ENCODE peak calls at places on chromosome X, in five cellular contexts. One of them, this sample, is unnamed.

GRCh38 chrX:15334561-15334960 is 762 bp downstream of the PIGA start:
- DNase-seq in HCT116: no peak
- DNase-seq in HepG2: no peak
- DNase-seq in GM12878: no peak
- DNase-seq in K562: no peak
- DNase-seq in this sample: no peak

GRCh38 chrX:119685225-119686066 is 7.5 kb downstream of the SEPTIN6 start:
- DNase-seq in GM12878: no peak
- DNase-seq in HepG2: no peak
- DNase-seq in HCT116: no peak
- DNase-seq in K562: no peak
- DNase-seq in this sample: no peak

GRCh38 chrX:75291611-75292010 is 17.7 kb downstream of the UPRT start:
- DNase-seq in K562: no peak
- DNase-seq in HCT116: no peak
- DNase-seq in HepG2: no peak
- DNase-seq in GM12878: no peak
- DNase-seq in this sample: no peak

GRCh38 chrX:145003443-145003842 is 243.9 kb upstream of the SPANXN1 start:
- DNase-seq in HepG2: no peak
- DNase-seq in GM12878: no peak
- DNase-seq in HCT116: no peak
- DNase-seq in K562: no peak
- DNase-seq in this sample: no peak

GRCh38 chrX:72693477-72693876 is 20.6 kb downstream of the PHKA1 start:
- DNase-seq in GM12878: no peak
- DNase-seq in K562: no peak
- DNase-seq in HCT116: no peak
- DNase-seq in HepG2: no peak
- DNase-seq in this sample: no peak

GRCh38 chrX:21373001-21373400 is 1.2 kb upstream of the CNKSR2 start:
- DNase-seq in HepG2: no peak
- DNase-seq in HCT116: no peak
- DNase-seq in K562: no peak
- DNase-seq in GM12878: no peak
- DNase-seq in this sample: no peak

GRCh38 chrX:13428055-13428786 is 108.4 kb upstream of the ATXN3L start:
- DNase-seq in K562: no peak
- DNase-seq in HepG2: no peak
- DNase-seq in HCT116: peak
- DNase-seq in GM12878: no peak
- DNase-seq in this sample: no peak

GRCh38 chrX:121254336-121254735 is 206.9 kb downstream of the GLUD2 start:
- DNase-seq in K562: no peak
- DNase-seq in HCT116: no peak
- DNase-seq in HepG2: peak
- DNase-seq in GM12878: no peak
- DNase-seq in this sample: no peak

GRCh38 chrX:16250296-16250695 is 83.0 kb downstream of the MAGEB17 start:
- DNase-seq in GM12878: no peak
- DNase-seq in HepG2: no peak
- DNase-seq in HCT116: no peak
- DNase-seq in K562: no peak
- DNase-seq in this sample: no peak

GRCh38 chrX:87571965-87572364 is 54.4 kb downstream of the KLHL4 start:
- DNase-seq in HCT116: no peak
- DNase-seq in GM12878: no peak
- DNase-seq in HepG2: no peak
- DNase-seq in K562: no peak
- DNase-seq in this sample: no peak

GRCh38 chrX:77347572-77347971 is 99.6 kb upstream of the FGF16 start:
- DNase-seq in K562: no peak
- DNase-seq in HepG2: no peak
- DNase-seq in HCT116: no peak
- DNase-seq in GM12878: no peak
- DNase-seq in this sample: no peak

GRCh38 chrX:22196151-22196550 is 76.6 kb upstream of the CBLL2 start:
- DNase-seq in K562: no peak
- DNase-seq in GM12878: no peak
- DNase-seq in HepG2: no peak
- DNase-seq in HCT116: no peak
- DNase-seq in this sample: no peak

GRCh38 chrX:3461824-3462508 is 115.5 kb upstream of the MXRA5 start:
- DNase-seq in K562: no peak
- DNase-seq in GM12878: peak
- DNase-seq in HepG2: no peak
- DNase-seq in HCT116: no peak
- DNase-seq in this sample: no peak
- TF ChIP-seq YY1 in K562: no peak
- TF ChIP-seq YY1 in GM12878: no peak
- TF ChIP-seq YY1 in HepG2: no peak
- TF ChIP-seq YY1 in HCT116: no peak
- TF ChIP-seq YY1 in this sample: no peak

GRCh38 chrX:8632949-8633348 is 99.0 kb downstream of the ANOS1 start:
- DNase-seq in HepG2: no peak
- DNase-seq in K562: no peak
- DNase-seq in HCT116: no peak
- DNase-seq in GM12878: no peak
- DNase-seq in this sample: no peak

GRCh38 chrX:8629871-8630270 is 102.1 kb downstream of the ANOS1 start:
- DNase-seq in GM12878: no peak
- DNase-seq in HCT116: no peak
- DNase-seq in HepG2: no peak
- DNase-seq in K562: no peak
- DNase-seq in this sample: no peak

DNA sequence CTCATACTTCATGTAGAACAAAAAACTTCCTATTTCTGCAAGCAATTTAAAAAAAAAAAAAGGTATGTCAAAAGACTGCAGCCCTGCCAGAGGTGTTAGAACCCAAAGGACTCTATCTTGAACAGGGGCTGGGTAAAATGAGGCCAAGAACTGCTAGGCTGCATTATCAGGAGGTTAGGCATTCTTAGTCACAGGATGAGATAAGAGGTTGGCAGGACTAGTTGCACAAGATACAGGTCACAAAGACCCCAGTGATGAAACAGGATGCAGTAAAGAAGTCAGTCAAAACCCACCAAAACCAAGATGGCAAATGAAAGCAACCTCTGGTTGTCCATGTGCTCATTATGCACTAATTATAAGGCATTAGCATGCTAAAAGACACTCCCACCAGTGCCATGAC is 104.1 kb downstream of the ANOS1 start:
- DNase-seq in HepG2: no peak
- DNase-seq in GM12878: no peak
- DNase-seq in K562: no peak
- DNase-seq in HCT116: no peak
- DNase-seq in this sample: no peak
- TF ChIP-seq YY1 in HepG2: no peak
- TF ChIP-seq YY1 in GM12878: no peak
- TF ChIP-seq YY1 in K562: no peak
- TF ChIP-seq YY1 in HCT116: no peak
- TF ChIP-seq YY1 in this sample: no peak

GRCh38 chrX:48068096-48068887 is 3.1 kb downstream of the ZNF630 start:
- DNase-seq in GM12878: no peak
- DNase-seq in HCT116: no peak
- DNase-seq in HepG2: no peak
- DNase-seq in K562: no peak
- DNase-seq in this sample: no peak

GRCh38 chrX:48076343-48076742 is 4.9 kb upstream of the ZNF630 start:
- DNase-seq in K562: no peak
- DNase-seq in GM12878: no peak
- DNase-seq in HepG2: no peak
- DNase-seq in HCT116: no peak
- DNase-seq in this sample: no peak

GRCh38 chrX:48071986-48072605 is 656 bp upstream of the ZNF630 start:
- DNase-seq in HepG2: no peak
- DNase-seq in HCT116: no peak
- DNase-seq in K562: no peak
- DNase-seq in GM12878: no peak
- DNase-seq in this sample: no peak

DNA sequence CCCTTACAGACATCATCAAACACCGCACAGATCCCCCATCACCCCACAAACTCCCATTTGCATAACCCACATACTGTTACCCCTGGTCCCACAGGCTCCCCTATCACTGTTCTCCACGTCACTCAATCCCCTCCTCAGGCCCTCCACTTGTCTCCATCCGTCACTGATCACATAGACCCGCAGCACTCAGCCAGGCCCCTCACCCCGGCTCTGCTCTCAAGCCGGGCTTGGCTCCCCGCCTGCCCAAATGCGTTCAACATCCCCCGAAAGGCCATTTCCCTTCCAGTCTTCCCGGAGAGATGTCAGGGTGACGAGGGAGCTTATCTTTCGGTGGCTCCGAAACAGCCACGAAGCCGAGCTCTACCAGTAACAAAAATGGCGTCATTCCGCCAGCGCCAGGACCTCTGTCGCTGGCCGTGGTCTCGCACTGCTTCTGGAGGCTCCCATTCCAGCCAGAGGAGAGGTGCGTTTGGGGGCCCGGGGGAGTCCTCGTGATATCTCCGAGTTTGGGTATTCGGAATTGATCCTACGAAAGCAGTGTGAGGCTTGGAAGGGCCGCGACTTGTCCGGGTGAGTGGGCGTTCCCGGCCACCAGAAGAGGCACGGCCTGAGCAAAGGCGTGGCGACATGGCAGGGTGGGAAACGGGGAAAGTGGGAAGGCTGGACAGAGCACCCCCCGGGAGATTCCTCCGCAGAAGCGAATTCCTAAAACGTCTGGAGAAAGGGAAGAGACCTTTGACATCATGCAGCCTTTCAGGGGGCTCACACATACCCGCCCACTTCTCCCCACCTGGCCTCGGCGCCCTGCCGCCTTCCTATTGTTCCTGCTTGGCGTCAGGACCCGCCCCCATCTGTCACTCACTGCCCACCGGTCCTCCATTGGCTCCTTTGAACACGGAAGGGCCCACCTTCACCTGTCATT is at the start of gene ZNF630:
- DNase-seq in GM12878: peak
- DNase-seq in HepG2: no peak
- DNase-seq in K562: peak
- DNase-seq in HCT116: no peak
- DNase-seq in this sample: peak
- TF ChIP-seq YY1 in GM12878: peak
- TF ChIP-seq YY1 in HepG2: peak
- TF ChIP-seq YY1 in K562: peak
- TF ChIP-seq YY1 in HCT116: no peak
- TF ChIP-seq YY1 in this sample: peak

DNA sequence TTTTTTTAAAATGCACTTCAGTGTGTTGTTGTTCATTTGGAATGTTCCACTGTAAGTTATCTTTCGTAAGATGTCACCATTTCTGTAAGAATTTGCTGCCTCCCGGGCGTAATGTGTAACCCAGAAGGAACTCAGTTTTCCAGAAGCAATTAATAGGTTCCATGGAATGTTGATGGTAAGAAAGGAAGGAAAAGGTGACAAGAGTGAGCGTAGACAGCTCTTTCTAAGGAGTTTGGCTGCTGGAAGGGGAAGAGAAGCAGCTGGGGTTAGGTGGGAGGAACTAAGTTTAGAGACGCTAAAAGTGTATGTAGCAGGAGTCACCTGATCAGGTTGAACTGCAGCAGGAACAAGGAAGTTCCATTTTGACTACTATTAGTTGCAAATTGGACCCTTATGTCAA is 35.9 kb downstream of the PNMA5 start:
- DNase-seq in GM12878: no peak
- DNase-seq in K562: no peak
- DNase-seq in HepG2: no peak
- DNase-seq in HCT116: no peak
- DNase-seq in this sample: no peak
- TF ChIP-seq YY1 in GM12878: no peak
- TF ChIP-seq YY1 in K562: no peak
- TF ChIP-seq YY1 in HepG2: no peak
- TF ChIP-seq YY1 in HCT116: no peak
- TF ChIP-seq YY1 in this sample: no peak

GRCh38 chrX:101409043-101409442 is 1.0 kb downstream of the HNRNPH2 start:
- DNase-seq in GM12878: no peak
- DNase-seq in HepG2: no peak
- DNase-seq in HCT116: no peak
- DNase-seq in K562: no peak
- DNase-seq in this sample: no peak
- TF ChIP-seq YY1 in GM12878: no peak
- TF ChIP-seq YY1 in HepG2: no peak
- TF ChIP-seq YY1 in HCT116: no peak
- TF ChIP-seq YY1 in K562: no peak
- TF ChIP-seq YY1 in this sample: no peak

GRCh38 chrX:41064028-41064427 is 21.2 kb upstream of the USP9X start:
- DNase-seq in K562: no peak
- DNase-seq in HepG2: no peak
- DNase-seq in GM12878: no peak
- DNase-seq in HCT116: no peak
- DNase-seq in this sample: no peak

GRCh38 chrX:41067721-41068120 is 17.5 kb upstream of the USP9X start:
- DNase-seq in GM12878: no peak
- DNase-seq in HepG2: no peak
- DNase-seq in HCT116: no peak
- DNase-seq in K562: no peak
- DNase-seq in this sample: no peak

GRCh38 chrX:41066969-41067368 is 18.3 kb upstream of the USP9X start:
- DNase-seq in HepG2: no peak
- DNase-seq in GM12878: no peak
- DNase-seq in K562: no peak
- DNase-seq in HCT116: no peak
- DNase-seq in this sample: no peak

DNA sequence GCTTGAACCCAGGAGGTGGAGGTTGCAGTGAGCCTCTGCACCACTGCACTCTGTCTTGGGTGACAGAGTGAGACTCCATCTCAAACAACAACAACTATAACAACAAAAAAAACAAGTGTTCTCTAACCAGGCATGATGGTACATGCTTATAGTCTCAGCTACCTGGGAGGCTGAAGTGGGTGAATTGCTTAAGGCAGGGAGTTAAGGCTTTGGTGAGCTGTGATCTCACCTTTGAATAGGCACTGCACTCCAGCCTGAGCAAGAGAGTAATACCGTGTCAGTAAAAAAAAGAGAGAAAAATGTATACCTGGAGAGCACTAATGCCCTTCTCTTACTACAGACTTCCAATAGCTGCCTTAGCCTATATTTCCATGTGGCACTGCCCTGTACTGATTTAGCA is 18.9 kb upstream of the USP9X start:
- DNase-seq in HepG2: no peak
- DNase-seq in GM12878: no peak
- DNase-seq in HCT116: no peak
- DNase-seq in K562: no peak
- DNase-seq in this sample: no peak
- TF ChIP-seq YY1 in HepG2: no peak
- TF ChIP-seq YY1 in GM12878: no peak
- TF ChIP-seq YY1 in HCT116: no peak
- TF ChIP-seq YY1 in K562: no peak
- TF ChIP-seq YY1 in this sample: no peak